ENCODE peak calls at places on chromosomes 11 and 22, in eight cellular contexts. I is A549, U is astrocyte of the spinal cord, G is chondrocyte, L is activated T-cell treated with anti-CD3 and anti-CD28 coated beads for 24 hours, P is heart right ventricle, T is HCT116, O is brain microvascular endothelial cell. D is an unnamed sample.
A peak's percentile ranks its signal among the peaks of the same experiment; 100 is the strongest.

GRCh38 chr11:128776434-128777284 is 82.8 kb downstream of the FLI1 start:
- DNase-seq in U (peak; percentile 45), O (peak; percentile 59), G (no peak), P (peak; percentile 76), I (peak; percentile 31), T (peak; percentile 22), L (peak; percentile 30), D (no peak)

GRCh38 chr11:73189315-73189714 is 28.8 kb upstream of the P2RY2 start:
- DNase-seq in P (no peak), T (no peak), U (no peak), O (no peak), L (no peak), I (no peak), G (no peak), D (peak; percentile 59)

GRCh38 chr11:44605068-44605708 is 39.7 kb downstream of the CD82 start:
- DNase-seq in U (no peak), G (no peak), P (no peak), O (no peak), I (no peak), L (no peak), T (no peak), D (peak; percentile 62)

GRCh38 chr22:36860821-36861659 is at the start of gene NCF4:
- DNase-seq in O (no peak), G (no peak), T (no peak), U (no peak), P (peak; percentile 42), I (no peak), L (peak; percentile 8), D (peak; percentile 80)

GRCh38 chr11:62108017-62108750 is 15.6 kb upstream of the INCENP start:
- DNase-seq in L (peak; percentile 24), O (peak; percentile 24), I (peak; percentile 74), G (no peak), T (peak; percentile 59), P (no peak), U (peak; percentile 74), D (no peak)

GRCh38 chr11:19811391-19811790 is 98.8 kb downstream of the NAV2 start:
- DNase-seq in L (no peak), P (no peak), I (no peak), O (no peak), U (no peak), T (no peak), G (no peak), D (no peak)

GRCh38 chr11:13535819-13536218 is 40.0 kb upstream of the PTH start:
- DNase-seq in T (peak; percentile 6), O (no peak), I (peak; percentile 15), P (no peak), G (no peak), L (no peak), U (no peak), D (no peak)

GRCh38 chr11:8772571-8772970 is 90.0 kb downstream of the RPL27A start:
- DNase-seq in G (no peak), T (no peak), I (no peak), P (no peak), U (no peak), L (no peak), O (no peak), D (no peak)

GRCh38 chr22:24986816-24987215 is 34.3 kb downstream of the KIAA1671 start:
- DNase-seq in P (no peak), I (no peak), O (no peak), U (no peak), L (no peak), G (no peak), T (no peak), D (no peak)

D was measured in tibial artery.